ENCODE peak calls at places on chromosomes 4 and X, in four cellular contexts. U is foreskin fibroblast, I is left cardiac atrium, P is nephron progenitor cell. J is an unnamed sample.

GRCh38 chr4:1693131-1693896 is 9.2 kb upstream of the FAM53A start:
- DNase-seq in I (peak; percentile 68), P (peak; percentile 78), U (peak; percentile 50), J (peak; percentile 60)

GRCh38 chrX:131677655-131678628 is 134.1 kb downstream of the OR13H1 start:
- DNase-seq in P (peak; percentile 78), U (no peak), I (peak; percentile 26), J (peak; percentile 48)

GRCh38 chr4:150258569-150258968 is 180.3 kb downstream of the DCLK2 start:
- DNase-seq in I (no peak), U (no peak), P (no peak), J (no peak)

GRCh38 chrX:153700376-153700945 is 12.7 kb downstream of the SLC6A8 start:
- DNase-seq in P (no peak), U (no peak), I (no peak), J (no peak)

GRCh38 chr4:5361968-5362367 is 310.7 kb downstream of the STK32B start:
- DNase-seq in I (no peak), P (peak; percentile 58), U (peak; percentile 3), J (no peak)

GRCh38 chrX:41014776-41015175 is 70.5 kb upstream of the USP9X start:
- DNase-seq in I (no peak), P (no peak), U (no peak), J (no peak)

GRCh38 chrX:39629001-39629400 is 468.8 kb downstream of the BCOR start:
- DNase-seq in P (no peak), I (no peak), U (no peak), J (no peak)

GRCh38 chr4:121950680-121951569 is 935 bp downstream of the TRPC3 start:
- DNase-seq in P (peak; percentile 41), I (peak; percentile 33), U (no peak), J (peak; percentile 46)

GRCh38 chr4:166386491-166387367 is 513.7 kb downstream of the TLL1 start:
- DNase-seq in P (no peak), U (no peak), I (no peak), J (no peak)

GRCh38 chrX:102085706-102086105 is 39.8 kb upstream of the TCEAL2 start:
- DNase-seq in P (no peak), U (no peak), I (no peak), J (no peak)

GRCh38 chr4:177266492-177266891 is 43.2 kb upstream of the NEIL3 start:
- DNase-seq in U (no peak), P (no peak), I (no peak), J (no peak)

GRCh38 chr4:6694177-6694901 is 661 bp downstream of the S100P start:
- DNase-seq in U (no peak), P (no peak), I (no peak), J (no peak)

GRCh38 chr4:173076903-173077629 is 91.5 kb upstream of the GALNT7 start:
- DNase-seq in P (no peak), U (peak; percentile 2), I (no peak), J (no peak)

GRCh38 chr4:132297346-132297745 is 851.7 kb upstream of the PCDH10 start:
- DNase-seq in P (no peak), I (no peak), U (no peak), J (no peak)

GRCh38 chrX:9573282-9574106 is 108.6 kb downstream of the TBL1X start:
- DNase-seq in U (no peak), I (no peak), P (no peak), J (no peak)

GRCh38 chr4:38078590-38079381 is 118.6 kb downstream of the PTTG2 start:
- DNase-seq in I (no peak), P (no peak), U (peak; percentile 64), J (peak; percentile 76)

GRCh38 chrX:50805316-50805715 is 8.7 kb downstream of the SHROOM4 start:
- DNase-seq in I (no peak), U (no peak), P (no peak), J (no peak)

GRCh38 chr4:173782660-173783059 is 252.6 kb upstream of the HAND2 start:
- DNase-seq in U (no peak), P (no peak), I (no peak), J (no peak)

GRCh38 chrX:139538907-139539593 is 8.5 kb downstream of the F9 start:
- DNase-seq in P (no peak), U (no peak), I (no peak), J (no peak)

GRCh38 chr4:82543131-82543530 is 18.7 kb downstream of the TMEM150C start:
- DNase-seq in I (no peak), P (no peak), U (no peak), J (no peak)

GRCh38 chrX:113741744-113742143 is 842.1 kb upstream of the HTR2C start:
- DNase-seq in I (no peak), U (peak; percentile 9), P (peak; percentile 20), J (no peak)

GRCh38 chr4:87746001-87746400 is 53.4 kb upstream of the IBSP start:
- DNase-seq in P (no peak), I (no peak), U (no peak), J (no peak)

GRCh38 chrX:26651755-26652154 is 435.8 kb downstream of the MAGEB5 start:
- DNase-seq in U (no peak), P (no peak), I (no peak), J (no peak)

GRCh38 chrX:106415276-106415895 is 196.4 kb upstream of the RADX start:
- DNase-seq in P (peak; percentile 8), U (peak; percentile 4), I (no peak), J (peak; percentile 12)

GRCh38 chrX:134661295-134661694 is 3.0 kb upstream of the PLAC1 start:
- DNase-seq in P (no peak), U (no peak), I (no peak), J (no peak)

GRCh38 chr4:134201216-134202098 is at the start of gene PABPC4L:
- DNase-seq in I (peak; percentile 72), U (peak; percentile 4), P (peak; percentile 60), J (peak; percentile 14)

GRCh38 chr4:78320353-78320935 is 231.1 kb upstream of the ANXA3 start:
- DNase-seq in I (no peak), U (no peak), P (no peak), J (no peak)

GRCh38 chr4:105605493-105605892 is 53.1 kb downstream of the ARHGEF38 start:
- DNase-seq in P (no peak), I (no peak), U (no peak), J (no peak)

GRCh38 chr4:112181358-112182000 is 36.2 kb downstream of the FAM241A start:
- DNase-seq in P (no peak), U (no peak), I (no peak), J (no peak)

GRCh38 chr4:75340561-75340960 is 173.6 kb downstream of the RCHY1 start:
- DNase-seq in U (no peak), P (no peak), I (no peak), J (no peak)

GRCh38 chr4:184384810-184385557 is 89.4 kb downstream of the IRF2 start:
- DNase-seq in U (no peak), I (no peak), P (no peak), J (no peak)

GRCh38 chr4:110091426-110091825 is 107.0 kb downstream of the ELOVL6 start:
- DNase-seq in U (peak; percentile 76), P (no peak), I (no peak), J (peak; percentile 33)

GRCh38 chrX:13069771-13070410 is 25.5 kb upstream of the FAM9C start:
- DNase-seq in U (no peak), P (no peak), I (no peak), J (no peak)

GRCh38 chrX:49237060-49237459 is 1.8 kb downstream of the CCDC22 start:
- DNase-seq in I (no peak), U (no peak), P (no peak), J (no peak)

GRCh38 chr4:81470456-81471327 is 1.0 kb downstream of the RASGEF1B start:
- DNase-seq in P (peak; percentile 33), U (no peak), I (peak; percentile 65), J (peak; percentile 6)

GRCh38 chr4:83535945-83536648 is at the start of gene GPAT3:
- DNase-seq in P (peak; percentile 61), I (peak; percentile 85), U (peak; percentile 63), J (peak; percentile 68)

GRCh38 chr4:7141151-7141550 is 51.2 kb upstream of the SORCS2 start:
- DNase-seq in P (no peak), I (no peak), U (no peak), J (no peak)

GRCh38 chrX:119605398-119605738 is 856 bp downstream of the NKRF start:
- DNase-seq in U (no peak), P (peak; percentile 5), I (no peak), J (no peak)

J was measured in hepatic stellate cell.